ENCODE peak calls at places on chromosomes 16 and 17, in four cellular contexts. K, B, J and O are unnamed samples.

GRCh38 chr16:61555718-61556441 is 480.4 kb downstream of the CDH8 start:
- DNase-seq in K (no peak), B (no peak), J (no peak), O (no peak)

GRCh38 chr16:3490911-3491629 is 4.2 kb downstream of the C16orf90 start:
- DNase-seq in K (no peak), B (peak; percentile 71), J (no peak), O (no peak)

GRCh38 chr17:18028114-18028513 is 10.9 kb downstream of the ATPAF2 start:
- DNase-seq in K (no peak), B (no peak), J (no peak), O (no peak)

GRCh38 chr16:78134944-78135619 is 35.6 kb downstream of the WWOX start:
- DNase-seq in K (no peak), B (no peak), J (no peak), O (no peak)

GRCh38 chr17:64004218-64004770 is 6.1 kb downstream of the PRR29 start:
- DNase-seq in K (no peak), B (peak; percentile 29), J (no peak), O (no peak)

GRCh38 chr16:67428146-67428731 is 2.7 kb upstream of the HSD11B2 start:
- DNase-seq in K (no peak), B (peak; percentile 95), J (peak; percentile 28), O (no peak)

GRCh38 chr17:76145231-76146052 is 4.4 kb upstream of the FOXJ1 start:
- DNase-seq in K (no peak), B (peak; percentile 74), J (peak; percentile 51), O (no peak)

GRCh38 chr17:796609-797008 is 14.5 kb downstream of the MRM3 start:
- DNase-seq in K (no peak), B (peak; percentile 51), J (no peak), O (no peak)

GRCh38 chr17:81667754-81668153 is 1.2 kb downstream of the CCDC137 start:
- DNase-seq in K (no peak), B (peak; percentile 86), J (no peak), O (no peak)

GRCh38 chr16:53826658-53827057 is 122.7 kb downstream of the FTO start:
- DNase-seq in K (no peak), B (no peak), J (no peak), O (no peak)

GRCh38 chr16:1871974-1872635 is at the start of gene MEIOB:
- DNase-seq in K (no peak), B (peak; percentile 94), J (peak; percentile 10), O (peak; percentile 30)

GRCh38 chr16:77385481-77385880 is 49.4 kb downstream of the ADAMTS18 start:
- DNase-seq in K (no peak), B (no peak), J (no peak), O (no peak)

GRCh38 chr16:57023541-57024249 is 34.3 kb downstream of the NLRC5 start:
- DNase-seq in K (no peak), B (no peak), J (peak; percentile 51), O (no peak)

GRCh38 chr17:67559381-67559966 is 158.3 kb upstream of the NOL11 start:
- DNase-seq in K (no peak), B (peak; percentile 83), J (no peak), O (no peak)
- TF ChIP-seq CTCF in K (no peak), B (peak; percentile 79), J (no peak), O (no peak)

DNA sequence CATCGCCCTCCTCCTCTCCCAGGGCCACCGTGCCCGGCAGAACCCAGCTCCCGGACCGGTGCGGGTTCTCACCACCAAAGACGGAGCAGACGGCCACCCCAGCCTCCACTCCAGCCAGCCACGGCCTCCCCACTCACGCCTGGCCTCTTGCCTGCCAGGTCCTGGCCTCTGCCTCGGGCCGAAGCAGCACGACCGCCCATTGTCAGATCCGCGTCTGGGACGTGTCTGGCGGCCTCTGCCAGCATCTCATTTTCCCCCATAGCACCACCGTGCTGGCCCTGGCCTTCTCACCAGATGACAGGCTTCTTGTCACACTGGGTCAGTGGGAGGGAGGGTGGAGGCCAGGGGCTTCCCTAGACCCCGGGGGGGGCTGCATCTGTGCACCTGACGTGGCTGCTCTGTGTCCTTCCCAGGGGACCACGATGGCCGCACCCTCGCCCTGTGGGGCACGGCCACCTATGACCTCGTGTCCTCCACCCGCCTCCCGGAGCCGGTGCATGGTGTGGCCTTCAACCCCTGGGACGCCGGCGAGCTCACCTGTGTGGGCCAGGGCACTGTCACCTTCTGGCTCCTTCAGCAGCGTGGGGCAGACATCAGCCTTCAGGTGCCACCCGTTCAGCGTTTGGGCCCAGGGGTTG is 6.6 kb upstream of the RHOT2 start:
- DNase-seq in K (no peak), B (no peak), J (no peak), O (no peak)
- TF ChIP-seq CTCF in K (peak; percentile 19), B (no peak), J (no peak), O (no peak)

GRCh38 chr16:86016201-86016965 is 117.4 kb downstream of the IRF8 start:
- DNase-seq in K (no peak), B (peak; percentile 82), J (peak; percentile 15), O (no peak)

GRCh38 chr16:86018487-86018886 is 119.5 kb downstream of the IRF8 start:
- DNase-seq in K (no peak), B (peak; percentile 34), J (no peak), O (no peak)

GRCh38 chr16:86022381-86022960 is 123.5 kb downstream of the IRF8 start:
- DNase-seq in K (no peak), B (peak; percentile 57), J (no peak), O (no peak)

GRCh38 chr16:86020971-86021370 is 122.0 kb downstream of the IRF8 start:
- DNase-seq in K (no peak), B (no peak), J (no peak), O (no peak)

DNA sequence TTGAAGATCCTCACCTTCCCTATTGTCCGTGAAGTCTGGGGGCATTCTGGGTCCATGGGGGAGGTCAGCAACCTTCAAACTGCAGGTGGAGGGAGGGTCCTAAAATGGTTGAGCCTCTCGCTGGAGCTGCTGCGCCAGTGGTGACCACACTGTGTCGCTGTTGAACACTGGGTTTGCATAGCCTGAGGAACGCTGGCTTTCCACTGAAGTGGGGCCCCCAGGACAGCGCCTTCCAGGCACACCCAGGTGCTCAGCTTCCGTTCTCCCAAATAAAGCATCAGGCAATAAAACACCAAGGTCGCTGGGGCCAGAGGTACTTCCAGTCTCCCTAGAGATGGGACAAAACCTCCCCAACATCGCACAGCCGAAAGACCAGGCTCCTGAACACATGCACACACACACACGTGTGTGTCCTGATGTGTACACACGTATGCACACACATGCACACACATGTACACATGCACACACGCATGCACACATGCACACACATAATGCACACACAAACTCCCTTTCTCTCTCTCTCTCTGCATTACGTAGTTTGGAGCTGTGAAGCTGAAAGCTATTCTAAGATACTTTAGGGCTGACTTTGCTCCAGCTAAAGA is 120.6 kb downstream of the IRF8 start:
- DNase-seq in K (no peak), B (peak; percentile 86), J (no peak), O (no peak)
- TF ChIP-seq CTCF in K (no peak), B (peak; percentile 82), J (no peak), O (no peak)

DNA sequence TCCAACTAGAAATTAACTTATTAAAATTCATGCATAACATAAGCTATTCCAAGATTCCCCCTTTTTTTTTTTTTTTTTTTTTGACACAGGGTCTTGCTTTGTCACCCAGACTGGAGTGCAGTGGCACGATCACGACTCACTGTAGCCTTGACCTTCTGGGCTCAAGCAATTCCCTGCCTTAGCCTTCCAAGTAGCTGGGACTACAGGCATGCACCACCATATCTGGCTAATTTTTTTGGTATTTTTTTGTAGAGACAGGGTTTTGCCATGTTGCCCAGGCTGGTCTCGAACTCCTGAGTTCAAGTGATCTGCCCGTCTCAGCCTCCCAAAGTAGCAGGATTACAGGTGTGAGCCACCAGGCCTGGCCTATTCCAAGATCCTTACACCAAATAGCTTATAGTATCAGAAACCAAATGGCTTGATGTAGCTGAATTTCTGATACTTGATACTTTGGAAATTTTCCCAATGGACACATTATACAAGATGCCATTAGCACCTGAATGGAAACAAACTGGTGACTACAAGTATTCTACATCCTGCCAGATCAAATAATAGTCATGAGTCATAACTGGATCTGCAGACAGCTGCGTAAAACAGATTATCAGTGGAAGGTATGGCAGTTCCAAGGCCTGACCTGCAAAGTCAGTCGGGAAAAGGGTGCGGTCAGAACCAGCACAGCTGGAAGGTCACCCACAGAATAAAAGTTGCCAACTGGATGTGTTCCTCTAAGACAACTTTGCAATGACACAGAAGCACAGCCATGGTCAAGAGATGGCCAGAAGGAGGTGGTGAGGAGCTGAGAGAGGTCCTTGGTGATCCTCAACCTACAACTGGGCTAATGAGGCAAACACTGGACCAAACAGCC is 14.5 kb downstream of the TUBG1 start:
- DNase-seq in K (no peak), B (no peak), J (no peak), O (no peak)
- TF ChIP-seq CTCF in K (no peak), B (peak; percentile 22), J (no peak), O (no peak)

GRCh38 chr16:6106061-6106460 is 1008.5 kb upstream of the EEF2KMT start:
- DNase-seq in K (no peak), B (no peak), J (no peak), O (no peak)

GRCh38 chr16:6113749-6114148 is 1016.2 kb upstream of the EEF2KMT start:
- DNase-seq in K (no peak), B (no peak), J (no peak), O (no peak)

GRCh38 chr16:6112700-6113099 is 1015.1 kb upstream of the EEF2KMT start:
- DNase-seq in K (no peak), B (no peak), J (no peak), O (no peak)

GRCh38 chr16:6111390-6111789 is 1013.8 kb upstream of the EEF2KMT start:
- DNase-seq in K (no peak), B (no peak), J (no peak), O (no peak)
- TF ChIP-seq CTCF in K (no peak), B (no peak), J (no peak), O (no peak)